ENCODE peak calls at places on chromosomes 6 and 20, in nine cellular contexts. O is NCI-H2171 treated with DMSO at 0.1 percent for 48 hours; B is NCI-H1105; M is T-helper 9 cell; X is stimulated activated CD4-positive, alpha-beta T cell treated with anti-CD3 and anti-CD28 coated beads, Interleukin-2, amount 100 ng/mL, for 48 hours; C is CD8-positive, alpha-beta T cell; D is NCI-H1092 treated with DMSO at 0.1 percent for 48 hours; I is KG1; Y is HuH-7.5. A is an unnamed sample.
A peak's percentile ranks its signal among the peaks of the same experiment; 100 is the strongest.

GRCh38 chr6:34295721-34296120 is 46.9 kb upstream of the SMIM29 start:
- DNase-seq in O (no peak), B (no peak), M (no peak), X (no peak), C (no peak), D (no peak), I (no peak), Y (no peak), A (no peak)

GRCh38 chr6:11428895-11429294 is 108.7 kb upstream of the TMEM170B start:
- DNase-seq in O (no peak), B (no peak), M (no peak), X (no peak), C (no peak), D (no peak), I (no peak), Y (no peak), A (no peak)

GRCh38 chr6:37019065-37019450 is 13.6 kb downstream of the FGD2 start:
- DNase-seq in O (peak; percentile 75), B (peak; percentile 89), M (no peak), X (no peak), C (no peak), D (peak; percentile 85), I (no peak), Y (no peak), A (no peak)

GRCh38 chr6:159788757-159789376 is 535 bp downstream of the TCP1 start:
- DNase-seq in O (no peak), B (no peak), M (peak; percentile 14), X (peak; percentile 21), C (peak; percentile 32), D (peak; percentile 37), I (no peak), Y (peak; percentile 50), A (no peak)

GRCh38 chr6:33314943-33315752 is 1.3 kb upstream of the TAPBP start:
- DNase-seq in O (no peak), B (no peak), M (no peak), X (no peak), C (no peak), D (no peak), I (no peak), Y (no peak), A (no peak)

GRCh38 chr20:44579313-44580090 is 2.9 kb upstream of the PKIG start:
- DNase-seq in O (no peak), B (no peak), M (no peak), X (no peak), C (no peak), D (no peak), I (no peak), Y (no peak), A (no peak)

GRCh38 chr6:107066697-107067659 is 39.0 kb downstream of the MTRES1 start:
- DNase-seq in O (no peak), B (no peak), M (no peak), X (no peak), C (no peak), D (no peak), I (no peak), Y (no peak), A (no peak)

GRCh38 chr6:44237021-44237812 is 9.7 kb upstream of the HSP90AB1 start:
- DNase-seq in O (peak; percentile 91), B (peak; percentile 72), M (peak; percentile 49), X (peak; percentile 49), C (peak; percentile 71), D (peak; percentile 82), I (no peak), Y (peak; percentile 85), A (peak; percentile 62)

GRCh38 chr20:22698443-22698842 is 114.1 kb upstream of the FOXA2 start:
- DNase-seq in O (no peak), B (no peak), M (no peak), X (no peak), C (no peak), D (no peak), I (no peak), Y (no peak), A (no peak)

GRCh38 chr6:23642849-23643248 is 483.2 kb upstream of the NRSN1 start:
- DNase-seq in O (peak; percentile 19), B (no peak), M (no peak), X (no peak), C (no peak), D (no peak), I (no peak), Y (no peak), A (no peak)

GRCh38 chr6:143545976-143546547 is 34.5 kb upstream of the FUCA2 start:
- DNase-seq in O (no peak), B (no peak), M (no peak), X (no peak), C (no peak), D (no peak), I (no peak), Y (no peak), A (no peak)

GRCh38 chr6:166640342-166641043 is 13.4 kb upstream of the RPS6KA2 start:
- DNase-seq in O (peak; percentile 12), B (no peak), M (no peak), X (no peak), C (no peak), D (no peak), I (no peak), Y (no peak), A (no peak)

GRCh38 chr20:25372584-25373336 is 17.9 kb downstream of the ABHD12 start:
- DNase-seq in O (no peak), B (no peak), M (no peak), X (no peak), C (no peak), D (no peak), I (no peak), Y (no peak), A (no peak)

GRCh38 chr20:37954626-37955025 is 51.7 kb downstream of the VSTM2L start:
- DNase-seq in O (no peak), B (no peak), M (no peak), X (no peak), C (no peak), D (no peak), I (no peak), Y (no peak), A (no peak)

GRCh38 chr6:140897804-140898573 is 1234.7 kb upstream of the GJE1 start:
- DNase-seq in O (no peak), B (no peak), M (no peak), X (no peak), C (no peak), D (no peak), I (peak; percentile 82), Y (no peak), A (peak; percentile 31)

GRCh38 chr6:35919085-35919826 is 1.6 kb downstream of the SRPK1 start:
- DNase-seq in O (no peak), B (no peak), M (no peak), X (no peak), C (no peak), D (no peak), I (no peak), Y (no peak), A (no peak)

GRCh38 chr20:57498425-57499400 is 26.2 kb downstream of the CTCFL start:
- DNase-seq in O (peak; percentile 47), B (peak; percentile 18), M (no peak), X (peak; percentile 24), C (peak; percentile 38), D (peak; percentile 18), I (no peak), Y (no peak), A (peak; percentile 20)

GRCh38 chr20:4569092-4569491 is 152.6 kb upstream of the PRND start:
- DNase-seq in O (peak; percentile 6), B (no peak), M (no peak), X (no peak), C (no peak), D (no peak), I (no peak), Y (no peak), A (no peak)

GRCh38 chr6:34305982-34306702 is 57.3 kb upstream of the SMIM29 start:
- DNase-seq in O (peak; percentile 57), B (no peak), M (no peak), X (no peak), C (no peak), D (no peak), I (no peak), Y (no peak), A (no peak)

GRCh38 chr6:83192871-83193746 is at the start of the genes PGM3 and RWDD2A:
- DNase-seq in O (peak; percentile 77), B (peak; percentile 87), M (peak; percentile 89), X (peak; percentile 86), C (peak; percentile 88), D (peak; percentile 70), I (peak; percentile 63), Y (peak; percentile 90), A (peak; percentile 67)

GRCh38 chr6:90811596-90812226 is 224.8 kb upstream of the MAP3K7 start:
- DNase-seq in O (peak; percentile 75), B (peak; percentile 97), M (no peak), X (no peak), C (no peak), D (peak; percentile 94), I (no peak), Y (no peak), A (no peak)

GRCh38 chr20:38947931-38948362 is 14.2 kb upstream of the DHX35 start:
- DNase-seq in O (no peak), B (no peak), M (no peak), X (no peak), C (no peak), D (no peak), I (no peak), Y (no peak), A (no peak)

GRCh38 chr6:75204222-75204958 is 1.5 kb downstream of the COL12A1 start:
- DNase-seq in O (peak; percentile 60), B (peak; percentile 49), M (no peak), X (no peak), C (no peak), D (peak; percentile 59), I (peak; percentile 50), Y (peak; percentile 80), A (no peak)

A was measured in GDM1.